ENCODE peak calls at places on chromosomes 6 and 20, in five cellular contexts. E is neuronal stem cell, L is H1, V is IMR-90, C is mesenchymal stem cell. P is an unnamed sample.

GRCh38 chr6:165799736-165800135 is 136.7 kb upstream of the PDE10A start:
- DNase-seq in E (no peak), L (no peak), C (peak), V (no peak), P (no peak)

GRCh38 chr6:146770965-146771735 is 172.4 kb downstream of the ADGB start:
- DNase-seq in L (no peak), V (no peak), C (no peak), E (no peak), P (no peak)

GRCh38 chr6:156780962-156781705 is 4.0 kb downstream of the ARID1B start:
- DNase-seq in V (no peak), L (no peak), E (no peak), C (peak), P (no peak)

GRCh38 chr6:139368661-139369060 is 5.8 kb downstream of the CITED2 start:
- DNase-seq in E (peak), L (no peak), C (no peak), V (no peak), P (no peak)

GRCh38 chr20:52748235-52748950 is 223.8 kb upstream of the TSHZ2 start:
- DNase-seq in C (no peak), E (no peak), L (no peak), V (no peak), P (no peak)

GRCh38 chr20:43667341-43668132 is 623 bp downstream of the MYBL2 start:
- DNase-seq in C (peak), L (no peak), E (peak), V (no peak), P (peak)

GRCh38 chr6:4320860-4321259 is 185.5 kb upstream of the ECI2 start:
- DNase-seq in V (peak), L (no peak), C (peak), E (no peak), P (no peak)

GRCh38 chr6:41489284-41489851 is 56.8 kb upstream of the FOXP4 start:
- DNase-seq in V (peak), C (no peak), E (no peak), L (no peak), P (no peak)

GRCh38 chr6:1906625-1907024 is 296.9 kb downstream of the FOXC1 start:
- DNase-seq in C (no peak), L (no peak), E (no peak), V (no peak), P (peak)

GRCh38 chr6:27177454-27178000 is 70.0 kb upstream of the PRSS16 start:
- DNase-seq in L (no peak), C (peak), V (peak), E (peak), P (peak)

GRCh38 chr6:31879901-31880300 is 1.1 kb upstream of the SLC44A4 start:
- DNase-seq in E (no peak), L (no peak), C (no peak), V (no peak), P (peak)

GRCh38 chr6:144259988-144260387 is 25.1 kb upstream of the UTRN start:
- DNase-seq in C (peak), L (no peak), E (no peak), V (no peak), P (no peak)

GRCh38 chr20:56631318-56631989 is 2.3 kb downstream of the TFAP2C start:
- DNase-seq in L (no peak), C (no peak), V (no peak), E (no peak), P (no peak)

GRCh38 chr6:170156448-170157375 is 134.2 kb downstream of the DLL1 start:
- DNase-seq in V (no peak), C (no peak), E (no peak), L (no peak), P (no peak)

GRCh38 chr20:37329481-37330165 is 16.3 kb upstream of the SRC start:
- DNase-seq in V (no peak), C (no peak), L (no peak), E (no peak), P (peak)

DNA sequence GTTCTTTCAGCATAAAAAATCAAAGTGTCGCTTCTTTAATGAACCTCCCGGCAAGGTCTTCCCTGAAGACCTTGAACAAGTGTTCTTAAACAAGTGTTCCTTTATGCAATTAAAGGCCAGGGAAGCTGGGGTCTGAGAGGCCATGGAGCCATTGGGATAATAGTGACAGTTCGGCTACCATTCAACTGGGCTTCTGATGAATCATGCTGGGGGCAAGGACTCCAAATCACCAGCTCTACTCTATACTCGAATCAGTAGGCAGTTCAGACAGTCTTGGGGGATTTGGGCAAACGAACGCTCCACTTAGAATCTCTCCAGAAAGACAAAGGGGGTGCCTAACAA is 34.7 kb upstream of the EZR start:
- DNase-seq in C (peak), E (no peak), V (no peak), L (no peak), P (no peak)
- H3K14ac ChIP-seq in C (no peak), E (no peak), V (peak), L (no peak), P (peak)

DNA sequence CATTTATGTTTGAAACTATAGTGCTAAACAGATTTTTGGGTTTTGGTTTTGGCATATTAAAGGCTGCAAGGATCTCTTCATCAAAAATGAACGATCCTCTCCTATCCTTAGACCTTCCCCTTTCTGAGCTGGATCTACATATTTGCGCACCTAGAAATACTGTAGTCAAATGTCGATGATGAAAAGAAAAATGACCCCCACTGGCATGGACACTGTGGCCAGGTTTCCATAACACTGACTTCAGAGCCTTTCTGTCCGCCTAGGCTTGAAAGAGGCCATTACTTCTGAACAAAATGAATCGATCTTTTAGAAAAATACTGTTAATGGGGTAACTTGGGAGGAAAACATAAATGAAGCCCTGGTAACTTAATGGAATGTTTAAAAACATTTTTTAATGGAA is 5.7 kb downstream of the FLRT3 start:
- DNase-seq in V (no peak), C (no peak), E (no peak), L (no peak), P (no peak)
- H2AFZ ChIP-seq in V (no peak), C (no peak), E (no peak), L (no peak), P (no peak)

GRCh38 chr20:62025394-62025793 is 40.3 kb downstream of the TAF4 start:
- DNase-seq in E (no peak), V (no peak), C (peak), L (no peak), P (no peak)

GRCh38 chr20:62027116-62027515 is 38.6 kb downstream of the TAF4 start:
- DNase-seq in L (no peak), V (peak), E (no peak), C (no peak), P (no peak)

GRCh38 chr20:62026564-62026856 is 39.2 kb downstream of the TAF4 start:
- DNase-seq in E (no peak), L (no peak), C (no peak), V (no peak), P (no peak)

GRCh38 chr20:62027698-62028321 is 37.9 kb downstream of the TAF4 start:
- DNase-seq in V (no peak), E (no peak), C (no peak), L (no peak), P (no peak)

GRCh38 chr20:62025832-62026563 is 39.7 kb downstream of the TAF4 start:
- DNase-seq in L (no peak), E (no peak), C (peak), V (peak), P (no peak)
- H3K14ac ChIP-seq in L (no peak), E (peak), C (peak), V (peak), P (no peak)

DNA sequence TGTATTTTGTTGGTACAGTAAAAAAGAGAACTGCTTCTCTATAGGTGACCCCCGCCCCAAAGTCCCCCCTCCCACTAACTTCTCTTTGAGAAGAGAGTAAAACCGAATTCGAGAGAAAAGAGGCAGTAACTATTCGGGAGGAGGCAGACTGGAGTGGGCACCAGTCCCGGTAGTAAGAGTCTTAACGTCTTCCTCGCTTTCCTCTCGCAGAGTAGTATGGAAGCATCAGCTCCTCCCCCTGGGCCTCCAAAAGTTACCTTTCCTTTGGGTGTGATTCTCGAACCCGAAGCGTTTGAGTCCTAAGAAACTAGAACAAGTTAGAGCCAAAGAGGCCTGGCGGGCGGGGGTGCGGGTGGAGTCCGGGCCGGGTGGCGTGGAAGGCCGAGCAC is 425 bp upstream of the DSE start:
- DNase-seq in E (no peak), L (no peak), C (no peak), V (no peak), P (no peak)
- H2AFZ ChIP-seq in E (peak), L (no peak), C (peak), V (peak), P (peak)

DNA sequence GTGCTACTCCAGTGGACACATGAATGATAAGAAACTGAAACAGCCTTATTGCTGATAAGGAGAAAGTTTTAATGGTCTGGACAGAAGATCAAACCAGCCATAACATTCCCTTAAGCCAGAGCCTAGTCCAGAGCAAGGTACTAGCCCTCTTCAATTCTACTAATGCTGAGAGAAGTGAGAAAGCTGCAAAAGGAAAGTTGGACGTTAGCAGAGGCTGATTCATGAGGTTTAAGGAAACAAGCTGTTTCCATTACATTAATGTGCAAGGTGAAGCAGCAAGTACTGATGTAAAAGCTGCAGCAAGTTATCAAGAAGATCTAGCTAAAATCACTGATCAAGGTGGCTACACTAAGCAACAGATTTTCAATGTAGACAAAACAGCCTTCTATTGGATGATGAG is 634.4 kb downstream of the KIF16B start:
- DNase-seq in C (no peak), V (no peak), L (no peak), E (no peak), P (no peak)
- H3K14ac ChIP-seq in C (no peak), V (no peak), L (no peak), E (no peak), P (no peak)

GRCh38 chr6:161400650-161401049 is 126.8 kb upstream of the AGPAT4 start:
- DNase-seq in L (no peak), V (no peak), C (no peak), E (no peak), P (no peak)
- H2AFZ ChIP-seq in L (no peak), V (no peak), C (no peak), E (no peak), P (no peak)